ENCODE peak calls at places on chromosomes 2 and 18, in seven cellular contexts. One of them, this sample, is unnamed.

GRCh38 chr18:74064510-74064909 is 83.1 kb downstream of the FBXO15 start:
- DNase-seq in psoas muscle: no peak
- DNase-seq in sigmoid colon: no peak
- DNase-seq in activated CD4-positive, alpha-beta memory T cell treated with anti-CD3 and anti-CD28 coated beads for 36 hours: peak; percentile 75
- DNase-seq in putamen: peak; percentile 37
- DNase-seq in Kasumi-1: no peak
- DNase-seq in cerebellum: no peak
- DNase-seq in this sample: no peak

GRCh38 chr2:3703236-3703682 is at the start of gene DCDC2C:
- DNase-seq in Kasumi-1: no peak
- DNase-seq in putamen: no peak
- DNase-seq in psoas muscle: no peak
- DNase-seq in activated CD4-positive, alpha-beta memory T cell treated with anti-CD3 and anti-CD28 coated beads for 36 hours: no peak
- DNase-seq in sigmoid colon: no peak
- DNase-seq in cerebellum: no peak
- DNase-seq in this sample: no peak

GRCh38 chr2:6081542-6081872 is 389.3 kb downstream of the SOX11 start:
- DNase-seq in psoas muscle: no peak
- DNase-seq in activated CD4-positive, alpha-beta memory T cell treated with anti-CD3 and anti-CD28 coated beads for 36 hours: no peak
- DNase-seq in sigmoid colon: no peak
- DNase-seq in putamen: no peak
- DNase-seq in cerebellum: no peak
- DNase-seq in Kasumi-1: no peak
- DNase-seq in this sample: no peak

GRCh38 chr2:31329081-31329605 is 85.4 kb downstream of the XDH start:
- DNase-seq in psoas muscle: no peak
- DNase-seq in sigmoid colon: no peak
- DNase-seq in putamen: no peak
- DNase-seq in activated CD4-positive, alpha-beta memory T cell treated with anti-CD3 and anti-CD28 coated beads for 36 hours: no peak
- DNase-seq in Kasumi-1: no peak
- DNase-seq in cerebellum: no peak
- DNase-seq in this sample: peak; percentile 93

GRCh38 chr2:202841090-202841867 is 30.3 kb downstream of the ICA1L start:
- DNase-seq in cerebellum: no peak
- DNase-seq in activated CD4-positive, alpha-beta memory T cell treated with anti-CD3 and anti-CD28 coated beads for 36 hours: no peak
- DNase-seq in psoas muscle: no peak
- DNase-seq in sigmoid colon: no peak
- DNase-seq in Kasumi-1: no peak
- DNase-seq in putamen: no peak
- DNase-seq in this sample: no peak

GRCh38 chr2:20661028-20661980 is 5.6 kb upstream of the GDF7 start:
- DNase-seq in activated CD4-positive, alpha-beta memory T cell treated with anti-CD3 and anti-CD28 coated beads for 36 hours: peak; percentile 78
- DNase-seq in psoas muscle: peak; percentile 65
- DNase-seq in cerebellum: peak; percentile 78
- DNase-seq in putamen: peak; percentile 56
- DNase-seq in sigmoid colon: peak; percentile 85
- DNase-seq in Kasumi-1: peak; percentile 63
- DNase-seq in this sample: peak; percentile 93

GRCh38 chr2:206642075-206643025 is at the start of gene FAM237A:
- DNase-seq in sigmoid colon: no peak
- DNase-seq in cerebellum: peak; percentile 3
- DNase-seq in psoas muscle: peak; percentile 12
- DNase-seq in Kasumi-1: no peak
- DNase-seq in putamen: peak; percentile 1
- DNase-seq in activated CD4-positive, alpha-beta memory T cell treated with anti-CD3 and anti-CD28 coated beads for 36 hours: peak; percentile 29
- DNase-seq in this sample: peak; percentile 82

GRCh38 chr2:65128297-65129190 is 1.4 kb downstream of the RAB1A start:
- DNase-seq in putamen: no peak
- DNase-seq in activated CD4-positive, alpha-beta memory T cell treated with anti-CD3 and anti-CD28 coated beads for 36 hours: peak; percentile 47
- DNase-seq in Kasumi-1: peak; percentile 52
- DNase-seq in sigmoid colon: no peak
- DNase-seq in cerebellum: no peak
- DNase-seq in psoas muscle: no peak
- DNase-seq in this sample: no peak

GRCh38 chr2:235300368-235301201 is 193.3 kb upstream of the AGAP1 start:
- DNase-seq in cerebellum: peak; percentile 10
- DNase-seq in putamen: no peak
- DNase-seq in sigmoid colon: no peak
- DNase-seq in activated CD4-positive, alpha-beta memory T cell treated with anti-CD3 and anti-CD28 coated beads for 36 hours: no peak
- DNase-seq in Kasumi-1: no peak
- DNase-seq in psoas muscle: no peak
- DNase-seq in this sample: no peak

GRCh38 chr2:72917138-72917874 is at the start of gene EMX1:
- DNase-seq in activated CD4-positive, alpha-beta memory T cell treated with anti-CD3 and anti-CD28 coated beads for 36 hours: peak; percentile 68
- DNase-seq in cerebellum: peak; percentile 57
- DNase-seq in Kasumi-1: no peak
- DNase-seq in psoas muscle: peak; percentile 36
- DNase-seq in putamen: no peak
- DNase-seq in sigmoid colon: no peak
- DNase-seq in this sample: peak; percentile 93

GRCh38 chr18:70139138-70139537 is 66.3 kb downstream of the RTTN start:
- DNase-seq in sigmoid colon: no peak
- DNase-seq in cerebellum: no peak
- DNase-seq in activated CD4-positive, alpha-beta memory T cell treated with anti-CD3 and anti-CD28 coated beads for 36 hours: no peak
- DNase-seq in psoas muscle: no peak
- DNase-seq in Kasumi-1: no peak
- DNase-seq in putamen: peak; percentile 58
- DNase-seq in this sample: no peak

GRCh38 chr2:203705184-203705583 is 1.3 kb upstream of the CD28 start:
- DNase-seq in cerebellum: no peak
- DNase-seq in putamen: no peak
- DNase-seq in sigmoid colon: no peak
- DNase-seq in activated CD4-positive, alpha-beta memory T cell treated with anti-CD3 and anti-CD28 coated beads for 36 hours: peak; percentile 78
- DNase-seq in Kasumi-1: no peak
- DNase-seq in psoas muscle: no peak
- DNase-seq in this sample: no peak

GRCh38 chr2:194867328-194867727 is 789.7 kb upstream of the SLC39A10 start:
- DNase-seq in activated CD4-positive, alpha-beta memory T cell treated with anti-CD3 and anti-CD28 coated beads for 36 hours: no peak
- DNase-seq in sigmoid colon: no peak
- DNase-seq in psoas muscle: no peak
- DNase-seq in Kasumi-1: peak; percentile 67
- DNase-seq in cerebellum: peak; percentile 13
- DNase-seq in putamen: no peak
- DNase-seq in this sample: peak; percentile 7

GRCh38 chr2:40240067-40240466 is 211.8 kb downstream of the SLC8A1 start:
- DNase-seq in putamen: peak; percentile 63
- DNase-seq in cerebellum: peak; percentile 2
- DNase-seq in psoas muscle: peak; percentile 76
- DNase-seq in Kasumi-1: no peak
- DNase-seq in sigmoid colon: peak; percentile 96
- DNase-seq in activated CD4-positive, alpha-beta memory T cell treated with anti-CD3 and anti-CD28 coated beads for 36 hours: no peak
- DNase-seq in this sample: no peak

GRCh38 chr2:231326404-231326803 is 69.1 kb upstream of the B3GNT7 start:
- DNase-seq in psoas muscle: no peak
- DNase-seq in activated CD4-positive, alpha-beta memory T cell treated with anti-CD3 and anti-CD28 coated beads for 36 hours: no peak
- DNase-seq in cerebellum: no peak
- DNase-seq in Kasumi-1: no peak
- DNase-seq in sigmoid colon: no peak
- DNase-seq in putamen: no peak
- DNase-seq in this sample: peak; percentile 33

GRCh38 chr18:50218432-50219197 is 23.7 kb upstream of the MYO5B start:
- DNase-seq in activated CD4-positive, alpha-beta memory T cell treated with anti-CD3 and anti-CD28 coated beads for 36 hours: peak; percentile 38
- DNase-seq in cerebellum: no peak
- DNase-seq in Kasumi-1: peak; percentile 42
- DNase-seq in psoas muscle: no peak
- DNase-seq in putamen: no peak
- DNase-seq in sigmoid colon: no peak
- DNase-seq in this sample: peak; percentile 70

GRCh38 chr18:28174181-28174906 is 2.6 kb downstream of the CDH2 start:
- DNase-seq in putamen: no peak
- DNase-seq in cerebellum: no peak
- DNase-seq in activated CD4-positive, alpha-beta memory T cell treated with anti-CD3 and anti-CD28 coated beads for 36 hours: no peak
- DNase-seq in sigmoid colon: no peak
- DNase-seq in Kasumi-1: no peak
- DNase-seq in psoas muscle: no peak
- DNase-seq in this sample: no peak

GRCh38 chr2:204361738-204362137 is 183.5 kb upstream of the PARD3B start:
- DNase-seq in activated CD4-positive, alpha-beta memory T cell treated with anti-CD3 and anti-CD28 coated beads for 36 hours: no peak
- DNase-seq in Kasumi-1: no peak
- DNase-seq in psoas muscle: no peak
- DNase-seq in sigmoid colon: no peak
- DNase-seq in cerebellum: no peak
- DNase-seq in putamen: no peak
- DNase-seq in this sample: no peak

GRCh38 chr2:32931519-32931918 is 15.2 kb upstream of the LTBP1 start:
- DNase-seq in activated CD4-positive, alpha-beta memory T cell treated with anti-CD3 and anti-CD28 coated beads for 36 hours: no peak
- DNase-seq in psoas muscle: no peak
- DNase-seq in sigmoid colon: no peak
- DNase-seq in putamen: no peak
- DNase-seq in cerebellum: no peak
- DNase-seq in Kasumi-1: no peak
- DNase-seq in this sample: no peak

GRCh38 chr2:235053649-235054048 is 101.8 kb downstream of the SH3BP4 start:
- DNase-seq in psoas muscle: no peak
- DNase-seq in putamen: no peak
- DNase-seq in sigmoid colon: no peak
- DNase-seq in Kasumi-1: no peak
- DNase-seq in activated CD4-positive, alpha-beta memory T cell treated with anti-CD3 and anti-CD28 coated beads for 36 hours: no peak
- DNase-seq in cerebellum: no peak
- DNase-seq in this sample: no peak

GRCh38 chr2:234289789-234290188 is 207.1 kb downstream of the ARL4C start:
- DNase-seq in putamen: no peak
- DNase-seq in psoas muscle: peak; percentile 23
- DNase-seq in Kasumi-1: no peak
- DNase-seq in activated CD4-positive, alpha-beta memory T cell treated with anti-CD3 and anti-CD28 coated beads for 36 hours: peak; percentile 76
- DNase-seq in sigmoid colon: no peak
- DNase-seq in cerebellum: no peak
- DNase-seq in this sample: no peak

GRCh38 chr2:85888745-85889647 is at the start of gene ST3GAL5:
- DNase-seq in psoas muscle: peak; percentile 92
- DNase-seq in Kasumi-1: peak; percentile 100
- DNase-seq in cerebellum: peak; percentile 95
- DNase-seq in sigmoid colon: peak; percentile 94
- DNase-seq in putamen: peak; percentile 96
- DNase-seq in activated CD4-positive, alpha-beta memory T cell treated with anti-CD3 and anti-CD28 coated beads for 36 hours: peak; percentile 91
- DNase-seq in this sample: peak; percentile 88

GRCh38 chr18:37705016-37705415 is 139.4 kb upstream of the CELF4 start:
- DNase-seq in activated CD4-positive, alpha-beta memory T cell treated with anti-CD3 and anti-CD28 coated beads for 36 hours: no peak
- DNase-seq in sigmoid colon: no peak
- DNase-seq in cerebellum: no peak
- DNase-seq in psoas muscle: no peak
- DNase-seq in putamen: no peak
- DNase-seq in Kasumi-1: no peak
- DNase-seq in this sample: no peak

GRCh38 chr2:130374587-130375290 is 18.9 kb downstream of the PTPN18 start:
- DNase-seq in psoas muscle: no peak
- DNase-seq in Kasumi-1: no peak
- DNase-seq in activated CD4-positive, alpha-beta memory T cell treated with anti-CD3 and anti-CD28 coated beads for 36 hours: no peak
- DNase-seq in putamen: no peak
- DNase-seq in cerebellum: no peak
- DNase-seq in sigmoid colon: peak; percentile 56
- DNase-seq in this sample: peak; percentile 41

GRCh38 chr2:239727182-239727775 is 297.9 kb downstream of the NDUFA10 start:
- DNase-seq in Kasumi-1: no peak
- DNase-seq in sigmoid colon: peak; percentile 50
- DNase-seq in cerebellum: no peak
- DNase-seq in activated CD4-positive, alpha-beta memory T cell treated with anti-CD3 and anti-CD28 coated beads for 36 hours: no peak
- DNase-seq in psoas muscle: no peak
- DNase-seq in putamen: no peak
- DNase-seq in this sample: no peak

GRCh38 chr2:9466147-9466683 is 8.1 kb upstream of the IAH1 start:
- DNase-seq in Kasumi-1: no peak
- DNase-seq in psoas muscle: no peak
- DNase-seq in activated CD4-positive, alpha-beta memory T cell treated with anti-CD3 and anti-CD28 coated beads for 36 hours: no peak
- DNase-seq in sigmoid colon: no peak
- DNase-seq in cerebellum: no peak
- DNase-seq in putamen: no peak
- DNase-seq in this sample: no peak

GRCh38 chr2:54106631-54107454 is 8.6 kb upstream of the ACYP2 start:
- DNase-seq in cerebellum: peak; percentile 70
- DNase-seq in Kasumi-1: peak; percentile 82
- DNase-seq in activated CD4-positive, alpha-beta memory T cell treated with anti-CD3 and anti-CD28 coated beads for 36 hours: peak; percentile 58
- DNase-seq in psoas muscle: no peak
- DNase-seq in putamen: peak; percentile 69
- DNase-seq in sigmoid colon: no peak
- DNase-seq in this sample: peak; percentile 62

GRCh38 chr18:12373771-12374116 is 3.3 kb downstream of the AFG3L2 start:
- DNase-seq in putamen: no peak
- DNase-seq in Kasumi-1: peak; percentile 20
- DNase-seq in psoas muscle: no peak
- DNase-seq in activated CD4-positive, alpha-beta memory T cell treated with anti-CD3 and anti-CD28 coated beads for 36 hours: no peak
- DNase-seq in cerebellum: no peak
- DNase-seq in sigmoid colon: no peak
- DNase-seq in this sample: no peak

GRCh38 chr2:240553956-240554480 is 3.8 kb downstream of the ANKMY1 start:
- DNase-seq in cerebellum: no peak
- DNase-seq in Kasumi-1: no peak
- DNase-seq in psoas muscle: no peak
- DNase-seq in putamen: no peak
- DNase-seq in activated CD4-positive, alpha-beta memory T cell treated with anti-CD3 and anti-CD28 coated beads for 36 hours: no peak
- DNase-seq in sigmoid colon: no peak
- DNase-seq in this sample: no peak

GRCh38 chr2:230418341-230419016 is 2.5 kb downstream of the SP100 start:
- DNase-seq in sigmoid colon: no peak
- DNase-seq in Kasumi-1: no peak
- DNase-seq in activated CD4-positive, alpha-beta memory T cell treated with anti-CD3 and anti-CD28 coated beads for 36 hours: no peak
- DNase-seq in psoas muscle: no peak
- DNase-seq in putamen: no peak
- DNase-seq in cerebellum: no peak
- DNase-seq in this sample: no peak